ENCODE peak calls at places on chromosome 10, in seven cellular contexts. E is HCT116, Z is IMR-90, G is suprapubic skin, F is spleen, P is vagina, X is ovary. M is an unnamed sample.

GRCh38 chr10:68924593-68924992 is 23.5 kb downstream of the DDX50 start:
- DNase-seq in E (no peak), Z (no peak), G (no peak), F (no peak), P (no peak), X (no peak), M (no peak)

GRCh38 chr10:11095374-11095785 is 77.7 kb downstream of the CELF2 start:
- DNase-seq in E (no peak), Z (no peak), G (no peak), F (no peak), P (no peak), X (no peak), M (no peak)

GRCh38 chr10:113433711-113434110 is 119.1 kb upstream of the HABP2 start:
- DNase-seq in E (no peak), Z (no peak), G (no peak), F (no peak), P (no peak), X (no peak), M (no peak)

GRCh38 chr10:101018600-101019439 is 12.1 kb downstream of the PDZD7 start:
- DNase-seq in E (peak; percentile 72), Z (peak; percentile 77), G (peak; percentile 90), F (peak; percentile 86), P (no peak), X (peak; percentile 77), M (peak; percentile 87)

GRCh38 chr10:124176309-124177179 is 83.1 kb upstream of the CHST15 start:
- DNase-seq in E (no peak), Z (no peak), G (no peak), F (no peak), P (peak; percentile 84), X (no peak), M (no peak)

GRCh38 chr10:125157473-125157865 is 2.9 kb downstream of the CTBP2 start:
- DNase-seq in E (no peak), Z (no peak), G (peak; percentile 1), F (no peak), P (no peak), X (no peak), M (peak; percentile 58)

GRCh38 chr10:45453639-45454250 is 79.7 kb downstream of the ALOX5 start:
- DNase-seq in E (no peak), Z (no peak), G (no peak), F (no peak), P (no peak), X (no peak), M (no peak)

GRCh38 chr10:9745158-9745557 is 1272.5 kb upstream of the CELF2 start:
- DNase-seq in E (no peak), Z (no peak), G (no peak), F (no peak), P (no peak), X (no peak), M (no peak)

GRCh38 chr10:10078476-10078875 is 939.2 kb upstream of the CELF2 start:
- DNase-seq in E (no peak), Z (no peak), G (no peak), F (no peak), P (no peak), X (no peak), M (no peak)

GRCh38 chr10:13152286-13152685 is 9.1 kb upstream of the MCM10 start:
- DNase-seq in E (no peak), Z (no peak), G (no peak), F (no peak), P (no peak), X (no peak), M (no peak)

GRCh38 chr10:61153766-61154165 is 209.8 kb upstream of the RHOBTB1 start:
- DNase-seq in E (no peak), Z (no peak), G (no peak), F (no peak), P (no peak), X (no peak), M (no peak)

GRCh38 chr10:132300582-132300981 is 7.2 kb downstream of the STK32C start:
- DNase-seq in E (no peak), Z (no peak), G (peak; percentile 31), F (no peak), P (no peak), X (no peak), M (no peak)

GRCh38 chr10:132737390-132738048 is 48.4 kb downstream of the NKX6-2 start:
- DNase-seq in E (no peak), Z (no peak), G (no peak), F (no peak), P (no peak), X (no peak), M (no peak)

GRCh38 chr10:480498-480927 is 209.0 kb downstream of the DIP2C start:
- DNase-seq in E (no peak), Z (no peak), G (no peak), F (no peak), P (peak; percentile 75), X (no peak), M (no peak)

GRCh38 chr10:97250952-97251351 is 41.5 kb downstream of the ARHGAP19 start:
- DNase-seq in E (no peak), Z (no peak), G (no peak), F (no peak), P (no peak), X (no peak), M (no peak)

GRCh38 chr10:119521443-119522204 is 20.9 kb downstream of the RGS10 start:
- DNase-seq in E (peak; percentile 89), Z (peak; percentile 92), G (no peak), F (no peak), P (no peak), X (no peak), M (no peak)

GRCh38 chr10:4914213-4914850 is 48.9 kb upstream of the AKR1C1 start:
- DNase-seq in E (no peak), Z (no peak), G (no peak), F (no peak), P (no peak), X (no peak), M (no peak)

GRCh38 chr10:1050145-1050544 is 1.2 kb upstream of the IDI1 start:
- DNase-seq in E (no peak), Z (peak; percentile 42), G (no peak), F (no peak), P (no peak), X (no peak), M (no peak)

GRCh38 chr10:14560794-14561765 is 213.6 kb downstream of the FAM107B start:
- DNase-seq in E (no peak), Z (no peak), G (no peak), F (peak; percentile 83), P (no peak), X (no peak), M (no peak)

GRCh38 chr10:68560201-68560915 is at the start of gene TET1:
- DNase-seq in E (peak; percentile 33), Z (peak; percentile 59), G (peak; percentile 85), F (no peak), P (no peak), X (peak; percentile 57), M (peak; percentile 53)

GRCh38 chr10:98309366-98310355 is 41.7 kb upstream of the LOXL4 start:
- DNase-seq in E (peak; percentile 49), Z (peak; percentile 87), G (peak; percentile 85), F (no peak), P (no peak), X (peak; percentile 77), M (peak; percentile 62)

GRCh38 chr10:132309466-132309865 is 1.7 kb upstream of the STK32C start:
- DNase-seq in E (no peak), Z (no peak), G (peak; percentile 52), F (peak; percentile 75), P (no peak), X (no peak), M (no peak)

GRCh38 chr10:68603766-68604165 is 43.6 kb downstream of the TET1 start:
- DNase-seq in E (no peak), Z (no peak), G (no peak), F (no peak), P (no peak), X (no peak), M (no peak)

DNA sequence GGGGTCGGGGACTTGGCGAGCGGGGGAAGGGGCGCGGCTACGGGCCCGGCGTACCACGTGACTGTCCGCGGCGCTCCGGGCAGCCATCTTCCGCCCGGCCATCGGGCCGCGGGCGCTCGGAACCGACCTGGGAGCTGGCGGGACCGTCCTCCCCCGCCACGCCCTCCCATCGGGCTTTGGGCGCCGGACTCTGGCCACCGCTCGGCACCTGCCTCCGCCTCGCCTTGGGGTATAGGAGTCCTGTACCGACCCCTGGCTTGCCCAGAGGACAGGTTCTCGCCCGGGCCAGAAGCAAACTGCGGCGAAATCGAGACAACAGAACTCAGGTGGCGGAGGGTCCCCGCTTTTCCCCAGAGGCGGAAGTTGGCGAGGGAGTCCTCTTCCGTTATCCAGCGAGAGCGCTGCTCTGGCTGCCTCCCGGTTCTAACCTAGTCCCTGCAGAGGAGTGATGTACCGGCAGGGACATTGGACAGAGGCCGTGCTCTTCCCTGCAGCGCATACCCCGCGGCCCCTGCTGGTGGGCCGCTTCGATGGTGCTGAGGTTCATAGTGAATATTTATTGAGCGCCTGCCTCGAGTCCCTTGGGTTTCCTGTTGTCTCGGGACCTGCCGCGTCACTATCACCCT is 1.2 kb upstream of the SGMS1 start:
- DNase-seq in E (peak; percentile 41), Z (peak; percentile 64), G (peak; percentile 90), F (no peak), P (peak; percentile 92), X (no peak), M (peak; percentile 76)
- TF ChIP-seq POLR2A in E (peak; percentile 78), Z (peak; percentile 16), G (peak; percentile 8), F (peak; percentile 44), P (peak; percentile 3), X (peak; percentile 8), M (peak; percentile 29)

DNA sequence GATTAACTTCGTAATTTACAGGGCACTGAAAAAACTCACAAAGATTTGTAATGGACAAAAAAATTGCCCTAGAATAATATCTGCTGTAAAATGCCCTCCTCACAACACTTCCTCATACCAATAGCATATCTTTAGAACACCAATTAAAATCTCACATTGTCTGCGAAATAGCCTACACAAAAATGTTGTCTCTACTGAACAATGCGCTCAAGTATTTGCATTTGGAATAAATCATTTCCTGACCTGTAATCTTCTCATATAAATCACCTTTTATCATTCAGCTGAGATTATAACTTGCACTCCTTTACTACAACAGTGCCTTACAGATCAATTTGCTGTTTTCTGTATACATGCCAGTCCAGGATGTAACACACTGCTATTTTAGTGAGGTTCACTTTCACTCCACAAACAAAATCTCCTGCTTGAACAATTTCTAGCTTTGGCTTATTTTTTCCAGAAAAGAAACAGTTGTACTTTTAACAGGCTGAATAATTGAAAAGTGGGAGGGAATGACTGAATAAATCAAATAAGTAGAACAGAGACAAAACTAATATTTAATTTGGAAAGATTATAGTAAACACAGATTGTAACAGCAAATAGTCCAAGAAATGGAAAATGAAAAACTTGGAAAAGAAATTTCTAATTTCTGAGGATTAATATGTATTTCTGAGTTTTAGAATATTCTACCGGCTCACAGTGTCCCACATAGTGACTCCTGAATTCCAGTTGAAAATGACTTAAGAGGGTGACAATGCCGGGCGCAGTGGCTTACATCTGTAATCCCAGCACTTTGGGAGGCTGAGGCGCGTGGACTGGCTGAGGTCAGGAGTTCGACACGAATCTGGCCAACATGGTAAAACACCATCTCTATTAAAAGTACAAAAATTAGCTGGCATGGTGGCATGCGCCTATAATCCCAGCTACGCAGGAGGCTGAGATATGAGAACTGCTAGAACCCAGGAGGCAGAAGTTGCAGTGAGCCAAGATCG is 30.6 kb downstream of the JMJD1C start:
- DNase-seq in E (no peak), Z (no peak), G (no peak), F (no peak), P (no peak), X (no peak), M (no peak)
- H3K4me1 ChIP-seq in E (peaks cover 65% of the 10 kb centered on the region), Z (peaks cover 16% of the 10 kb centered on the region), G (peaks cover 33% of the 10 kb centered on the region), F (peaks cover 21% of the 10 kb centered on the region), P (peaks cover 28% of the 10 kb centered on the region), X (peaks cover 10% of the 10 kb centered on the region), M (peaks cover 57% of the 10 kb centered on the region)

GRCh38 chr10:78261291-78261690 is 227.6 kb downstream of the RPS24 start:
- DNase-seq in E (no peak), Z (no peak), G (no peak), F (peak; percentile 24), P (no peak), X (no peak), M (no peak)
- TF ChIP-seq POLR2A in E (no peak), Z (no peak), G (no peak), F (no peak), P (no peak), X (no peak), M (no peak)

GRCh38 chr10:102630663-102631062 is 13.6 kb upstream of the TRIM8 start:
- DNase-seq in E (no peak), Z (no peak), G (no peak), F (peak; percentile 44), P (no peak), X (no peak), M (no peak)
- H3K4me1 ChIP-seq in E (peaks cover 96% of the 10 kb centered on the region), Z (peaks cover 82% of the 10 kb centered on the region), G (peaks cover 61% of the 10 kb centered on the region), F (peaks cover 51% of the 10 kb centered on the region), P (peaks cover 80% of the 10 kb centered on the region), X (peaks cover 25% of the 10 kb centered on the region), M (peaks cover 49% of the 10 kb centered on the region)

M was measured in body of pancreas.